ENCODE peak calls at places on chromosomes 1 and 21, in nine cellular contexts. One of them, this sample, is unnamed.

GRCh38 chr1:115655916-115656315 is 14.1 kb downstream of the VANGL1 start:
- DNase-seq in GM23248: no peak
- DNase-seq in fibroblast of lung: no peak
- DNase-seq in keratinocyte: no peak
- DNase-seq in A673: no peak
- DNase-seq in GM23338: no peak
- DNase-seq in neural progenitor cell: no peak
- DNase-seq in PC-9: no peak
- DNase-seq in endothelial cell of umbilical vein: no peak
- DNase-seq in this sample: no peak

GRCh38 chr1:12153181-12153785 is 13.5 kb upstream of the TNFRSF1B start:
- DNase-seq in GM23248: peak; percentile 93
- DNase-seq in fibroblast of lung: peak; percentile 81
- DNase-seq in keratinocyte: no peak
- DNase-seq in A673: no peak
- DNase-seq in GM23338: no peak
- DNase-seq in neural progenitor cell: no peak
- DNase-seq in PC-9: no peak
- DNase-seq in endothelial cell of umbilical vein: peak; percentile 49
- DNase-seq in this sample: no peak

GRCh38 chr1:39266269-39266668 is 61.8 kb downstream of the MACF1 start:
- DNase-seq in GM23248: peak; percentile 15
- DNase-seq in fibroblast of lung: peak; percentile 36
- DNase-seq in keratinocyte: no peak
- DNase-seq in A673: peak; percentile 65
- DNase-seq in GM23338: peak; percentile 60
- DNase-seq in neural progenitor cell: peak; percentile 50
- DNase-seq in PC-9: no peak
- DNase-seq in endothelial cell of umbilical vein: peak; percentile 29
- DNase-seq in this sample: no peak

GRCh38 chr1:44721521-44722361 is 9.2 kb downstream of the RNU5D-1 start:
- DNase-seq in GM23248: peak; percentile 58
- DNase-seq in fibroblast of lung: peak; percentile 90
- DNase-seq in keratinocyte: peak; percentile 95
- DNase-seq in A673: peak; percentile 98
- DNase-seq in GM23338: peak; percentile 82
- DNase-seq in neural progenitor cell: no peak
- DNase-seq in PC-9: peak; percentile 70
- DNase-seq in endothelial cell of umbilical vein: no peak
- DNase-seq in this sample: peak; percentile 73

GRCh38 chr21:31902438-31902837 is 29.6 kb downstream of the HUNK start:
- DNase-seq in GM23248: no peak
- DNase-seq in fibroblast of lung: no peak
- DNase-seq in keratinocyte: no peak
- DNase-seq in A673: no peak
- DNase-seq in GM23338: no peak
- DNase-seq in neural progenitor cell: no peak
- DNase-seq in PC-9: no peak
- DNase-seq in endothelial cell of umbilical vein: no peak
- DNase-seq in this sample: no peak

GRCh38 chr1:236150291-236150940 is 8.1 kb downstream of the GPR137B start:
- DNase-seq in GM23248: no peak
- DNase-seq in fibroblast of lung: no peak
- DNase-seq in keratinocyte: no peak
- DNase-seq in A673: no peak
- DNase-seq in GM23338: no peak
- DNase-seq in neural progenitor cell: no peak
- DNase-seq in PC-9: no peak
- DNase-seq in endothelial cell of umbilical vein: no peak
- DNase-seq in this sample: no peak

GRCh38 chr1:71377886-71378285 is 297.1 kb upstream of the ZRANB2 start:
- DNase-seq in GM23248: no peak
- DNase-seq in fibroblast of lung: no peak
- DNase-seq in keratinocyte: no peak
- DNase-seq in A673: no peak
- DNase-seq in GM23338: no peak
- DNase-seq in neural progenitor cell: no peak
- DNase-seq in PC-9: no peak
- DNase-seq in endothelial cell of umbilical vein: no peak
- DNase-seq in this sample: no peak

GRCh38 chr1:38815903-38816627 is 43.5 kb downstream of the RRAGC start:
- DNase-seq in GM23248: peak; percentile 29
- DNase-seq in fibroblast of lung: no peak
- DNase-seq in keratinocyte: no peak
- DNase-seq in A673: no peak
- DNase-seq in GM23338: peak; percentile 53
- DNase-seq in neural progenitor cell: no peak
- DNase-seq in PC-9: no peak
- DNase-seq in endothelial cell of umbilical vein: no peak
- DNase-seq in this sample: no peak

GRCh38 chr1:222385973-222386372 is 161.9 kb downstream of the HHIPL2 start:
- DNase-seq in GM23248: no peak
- DNase-seq in fibroblast of lung: no peak
- DNase-seq in keratinocyte: no peak
- DNase-seq in A673: no peak
- DNase-seq in GM23338: no peak
- DNase-seq in neural progenitor cell: no peak
- DNase-seq in PC-9: no peak
- DNase-seq in endothelial cell of umbilical vein: no peak
- DNase-seq in this sample: no peak

GRCh38 chr1:189859385-189859977 is 618.2 kb downstream of the BRINP3 start:
- DNase-seq in GM23248: no peak
- DNase-seq in fibroblast of lung: no peak
- DNase-seq in keratinocyte: no peak
- DNase-seq in A673: peak; percentile 42
- DNase-seq in GM23338: peak; percentile 71
- DNase-seq in neural progenitor cell: peak; percentile 25
- DNase-seq in PC-9: peak; percentile 2
- DNase-seq in endothelial cell of umbilical vein: no peak
- DNase-seq in this sample: peak; percentile 3

GRCh38 chr1:210251680-210252490 is 19.3 kb downstream of the SERTAD4 start:
- DNase-seq in GM23248: no peak
- DNase-seq in fibroblast of lung: no peak
- DNase-seq in keratinocyte: no peak
- DNase-seq in A673: no peak
- DNase-seq in GM23338: peak; percentile 64
- DNase-seq in neural progenitor cell: peak; percentile 62
- DNase-seq in PC-9: peak; percentile 15
- DNase-seq in endothelial cell of umbilical vein: no peak
- DNase-seq in this sample: no peak
- TF ChIP-seq EZH2 in GM23248: no peak
- TF ChIP-seq EZH2 in fibroblast of lung: no peak
- TF ChIP-seq EZH2 in keratinocyte: no peak
- TF ChIP-seq EZH2 in A673: no peak
- TF ChIP-seq EZH2 in GM23338: no peak
- TF ChIP-seq EZH2 in neural progenitor cell: peak; percentile 37
- TF ChIP-seq EZH2 in PC-9: no peak
- TF ChIP-seq EZH2 in endothelial cell of umbilical vein: no peak
- TF ChIP-seq EZH2 in this sample: no peak

GRCh38 chr1:55038974-55039341 is 390 bp upstream of the PCSK9 start:
- DNase-seq in GM23248: no peak
- DNase-seq in fibroblast of lung: no peak
- DNase-seq in keratinocyte: no peak
- DNase-seq in A673: no peak
- DNase-seq in GM23338: no peak
- DNase-seq in neural progenitor cell: no peak
- DNase-seq in PC-9: no peak
- DNase-seq in endothelial cell of umbilical vein: no peak
- DNase-seq in this sample: no peak

GRCh38 chr1:55041613-55042012 is 2.3 kb downstream of the PCSK9 start:
- DNase-seq in GM23248: no peak
- DNase-seq in fibroblast of lung: no peak
- DNase-seq in keratinocyte: no peak
- DNase-seq in A673: no peak
- DNase-seq in GM23338: no peak
- DNase-seq in neural progenitor cell: no peak
- DNase-seq in PC-9: no peak
- DNase-seq in endothelial cell of umbilical vein: no peak
- DNase-seq in this sample: no peak

GRCh38 chr1:55039342-55040082 is at the start of gene PCSK9:
- DNase-seq in GM23248: peak; percentile 45
- DNase-seq in fibroblast of lung: peak; percentile 45
- DNase-seq in keratinocyte: peak; percentile 73
- DNase-seq in A673: peak; percentile 75
- DNase-seq in GM23338: peak; percentile 81
- DNase-seq in neural progenitor cell: peak; percentile 73
- DNase-seq in PC-9: peak; percentile 75
- DNase-seq in endothelial cell of umbilical vein: no peak
- DNase-seq in this sample: peak; percentile 77

GRCh38 chr1:55040953-55041494 is 1.7 kb downstream of the PCSK9 start:
- DNase-seq in GM23248: no peak
- DNase-seq in fibroblast of lung: no peak
- DNase-seq in keratinocyte: no peak
- DNase-seq in A673: no peak
- DNase-seq in GM23338: no peak
- DNase-seq in neural progenitor cell: no peak
- DNase-seq in PC-9: no peak
- DNase-seq in endothelial cell of umbilical vein: no peak
- DNase-seq in this sample: no peak

DNA sequence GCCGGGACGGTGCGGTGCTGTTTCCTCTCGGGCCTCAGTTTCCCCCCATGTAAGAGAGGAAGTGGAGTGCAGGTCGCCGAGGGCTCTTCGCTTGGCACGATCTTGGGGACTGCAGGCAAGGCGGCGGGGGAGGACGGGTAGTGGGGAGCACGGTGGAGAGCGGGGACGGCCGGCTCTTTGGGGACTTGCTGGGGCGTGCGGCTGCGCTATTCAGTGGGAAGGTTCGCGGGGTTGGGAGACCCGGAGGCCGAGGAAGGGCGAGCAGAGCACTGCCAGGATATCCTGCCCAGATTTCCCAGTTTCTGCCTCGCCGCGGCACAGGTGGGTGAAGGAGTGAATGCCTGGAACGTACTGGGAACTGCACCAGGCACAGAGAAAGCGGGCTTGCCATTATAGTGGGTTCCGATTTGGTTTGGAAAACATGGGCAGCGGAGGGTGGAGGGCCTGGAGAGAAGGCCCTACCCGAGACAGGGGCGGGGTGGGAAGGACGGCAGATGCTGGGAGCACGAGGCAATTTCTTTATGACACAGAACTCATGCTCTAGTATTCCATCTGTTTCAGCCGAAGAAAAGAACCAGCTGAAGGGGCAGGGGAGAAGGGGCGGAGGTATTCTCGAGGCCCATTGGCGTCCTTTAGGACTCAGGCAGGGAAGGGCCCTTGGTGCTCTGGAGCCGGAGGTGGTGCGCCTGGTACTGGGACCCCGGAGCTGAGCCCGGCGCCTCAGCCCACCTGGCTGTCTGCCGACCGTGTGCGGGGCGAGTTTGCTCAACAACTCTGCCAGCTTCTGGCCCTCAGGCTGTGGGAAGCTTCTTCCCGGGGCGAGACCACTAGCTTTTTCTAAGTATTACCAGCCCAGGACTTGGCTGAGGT is 970 bp downstream of the PCSK9 start:
- DNase-seq in GM23248: no peak
- DNase-seq in fibroblast of lung: peak; percentile 28
- DNase-seq in keratinocyte: no peak
- DNase-seq in A673: peak; percentile 22
- DNase-seq in GM23338: peak; percentile 41
- DNase-seq in neural progenitor cell: peak; percentile 51
- DNase-seq in PC-9: no peak
- DNase-seq in endothelial cell of umbilical vein: no peak
- DNase-seq in this sample: peak; percentile 24
- TF ChIP-seq EZH2 in GM23248: no peak
- TF ChIP-seq EZH2 in fibroblast of lung: peak; percentile 4
- TF ChIP-seq EZH2 in keratinocyte: no peak
- TF ChIP-seq EZH2 in A673: no peak
- TF ChIP-seq EZH2 in GM23338: peak; percentile 20
- TF ChIP-seq EZH2 in neural progenitor cell: peak; percentile 77
- TF ChIP-seq EZH2 in PC-9: no peak
- TF ChIP-seq EZH2 in endothelial cell of umbilical vein: peak; percentile 89
- TF ChIP-seq EZH2 in this sample: no peak

DNA sequence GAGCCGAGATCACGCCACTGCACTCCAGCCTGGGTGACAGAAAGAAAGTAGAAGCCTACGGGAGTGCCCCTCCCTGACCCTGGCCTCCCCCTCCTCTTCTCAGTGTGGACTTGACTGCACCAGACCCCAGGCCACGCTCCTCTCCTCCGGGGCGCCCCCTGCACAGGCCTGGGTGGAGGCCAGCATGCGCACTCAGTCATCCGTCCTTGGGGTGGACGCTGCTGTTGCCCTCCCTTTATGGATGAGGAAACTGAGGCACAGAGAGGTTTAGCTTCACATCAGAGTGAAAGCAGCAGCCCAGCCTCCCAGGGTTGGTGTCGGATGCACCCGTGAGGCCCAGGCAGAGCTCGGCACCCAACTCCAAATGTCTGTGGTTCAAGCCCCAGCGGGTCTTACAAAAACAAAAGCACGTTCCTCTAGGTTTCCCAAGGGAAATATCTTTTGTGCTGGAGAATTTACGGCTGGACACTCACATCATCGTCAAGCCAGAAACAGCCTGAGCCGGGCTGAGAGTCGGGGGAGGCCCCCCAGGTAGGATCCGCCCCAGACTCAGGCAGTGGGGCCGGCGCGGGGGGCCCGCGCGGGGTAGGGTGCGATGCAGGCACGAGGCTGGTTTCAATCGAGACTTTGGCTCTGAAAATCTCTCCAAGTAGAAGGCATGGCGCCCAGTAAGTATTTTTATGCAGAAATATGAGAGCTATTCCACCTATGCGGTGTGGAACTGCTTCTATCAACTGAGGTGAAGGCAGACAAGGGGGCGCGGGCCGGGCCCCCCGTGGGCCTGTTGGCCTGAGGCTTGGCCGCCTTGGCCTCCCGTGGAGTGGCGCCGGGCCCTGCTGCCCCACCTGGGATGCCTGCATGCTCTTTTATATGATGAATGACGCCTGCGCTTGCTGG is 36.6 kb downstream of the MORN1 start:
- DNase-seq in GM23248: no peak
- DNase-seq in fibroblast of lung: no peak
- DNase-seq in keratinocyte: no peak
- DNase-seq in A673: no peak
- DNase-seq in GM23338: no peak
- DNase-seq in neural progenitor cell: no peak
- DNase-seq in PC-9: no peak
- DNase-seq in endothelial cell of umbilical vein: no peak
- DNase-seq in this sample: no peak
- TF ChIP-seq EZH2 in GM23248: no peak
- TF ChIP-seq EZH2 in fibroblast of lung: no peak
- TF ChIP-seq EZH2 in keratinocyte: no peak
- TF ChIP-seq EZH2 in A673: no peak
- TF ChIP-seq EZH2 in GM23338: no peak
- TF ChIP-seq EZH2 in neural progenitor cell: no peak
- TF ChIP-seq EZH2 in PC-9: no peak
- TF ChIP-seq EZH2 in endothelial cell of umbilical vein: no peak
- TF ChIP-seq EZH2 in this sample: no peak

DNA sequence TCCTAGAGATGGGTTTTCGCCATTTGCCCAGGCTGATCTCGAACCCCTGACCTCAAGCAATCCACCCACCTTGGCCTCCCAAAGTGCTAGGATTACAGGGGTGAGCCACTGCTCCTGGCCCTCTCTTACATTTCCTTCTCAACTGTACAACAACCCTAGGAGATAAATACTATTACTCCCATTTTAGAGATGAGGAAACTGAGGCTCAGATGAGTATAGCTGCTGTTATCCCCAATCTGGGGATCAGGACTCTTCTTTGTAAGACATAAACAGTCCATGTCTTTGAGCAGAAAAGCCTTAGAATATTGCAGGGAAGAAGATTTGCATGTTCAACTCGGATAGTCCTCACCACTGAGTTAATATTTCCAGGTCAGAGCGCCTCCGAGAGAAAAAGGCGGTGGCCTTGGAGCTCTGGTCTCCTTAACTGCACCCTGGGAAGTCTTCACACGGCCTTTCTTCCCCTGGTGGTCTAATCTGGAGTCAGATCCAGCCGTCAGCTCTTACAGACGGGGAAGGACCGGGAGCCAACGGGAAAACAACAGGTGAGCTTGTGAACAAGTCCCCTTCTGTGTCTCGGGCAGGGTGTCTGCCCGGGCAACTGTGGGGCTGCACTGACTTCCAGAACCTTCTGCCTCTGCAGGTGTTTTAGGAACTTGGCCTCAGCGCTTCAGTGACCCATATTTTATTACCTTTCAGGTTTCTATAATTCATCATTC is 5.9 kb upstream of the OLIG1 start:
- DNase-seq in GM23248: no peak
- DNase-seq in fibroblast of lung: no peak
- DNase-seq in keratinocyte: no peak
- DNase-seq in A673: no peak
- DNase-seq in GM23338: peak; percentile 69
- DNase-seq in neural progenitor cell: peak; percentile 48
- DNase-seq in PC-9: no peak
- DNase-seq in endothelial cell of umbilical vein: no peak
- DNase-seq in this sample: no peak
- TF ChIP-seq EZH2 in GM23248: no peak
- TF ChIP-seq EZH2 in fibroblast of lung: no peak
- TF ChIP-seq EZH2 in keratinocyte: peak; percentile 45
- TF ChIP-seq EZH2 in A673: no peak
- TF ChIP-seq EZH2 in GM23338: no peak
- TF ChIP-seq EZH2 in neural progenitor cell: no peak
- TF ChIP-seq EZH2 in PC-9: no peak
- TF ChIP-seq EZH2 in endothelial cell of umbilical vein: no peak
- TF ChIP-seq EZH2 in this sample: no peak

This sample was measured in mammary epithelial cell.